ENCODE peak calls at places on chromosomes 4 and X, in nine cellular contexts. One of them, this sample, is unnamed.

GRCh38 chr4:25030283-25031076 is at the start of gene LGI2:
- DNase-seq in A172: no peak
- DNase-seq in skeletal muscle cell: no peak
- DNase-seq in COLO829: no peak
- DNase-seq in Karpas-422: no peak
- DNase-seq in endothelial cell of umbilical vein: no peak
- DNase-seq in AG08396: peak
- DNase-seq in NCI-H1092 treated with DMSO at 0.1 percent for 48 hours: peak
- DNase-seq in stimulated activated CD4-positive, alpha-beta T cell treated with anti-CD3 and anti-CD28 coated beads, Interleukin-1b, Interleukin-23, amount 100 ng/mL, for 24 hours: no peak
- DNase-seq in this sample: no peak

GRCh38 chrX:110172215-110172614 is 145.7 kb downstream of the AMMECR1 start:
- DNase-seq in endothelial cell of umbilical vein: no peak
- DNase-seq in Karpas-422: peak
- DNase-seq in A172: no peak
- DNase-seq in COLO829: no peak
- DNase-seq in skeletal muscle cell: no peak
- DNase-seq in NCI-H1092 treated with DMSO at 0.1 percent for 48 hours: no peak
- DNase-seq in AG08396: no peak
- DNase-seq in stimulated activated CD4-positive, alpha-beta T cell treated with anti-CD3 and anti-CD28 coated beads, Interleukin-1b, Interleukin-23, amount 100 ng/mL, for 24 hours: no peak
- DNase-seq in this sample: no peak

GRCh38 chrX:69027181-69028005 is 137.9 kb downstream of the PJA1 start:
- DNase-seq in Karpas-422: no peak
- DNase-seq in AG08396: peak
- DNase-seq in COLO829: no peak
- DNase-seq in endothelial cell of umbilical vein: peak
- DNase-seq in A172: peak
- DNase-seq in skeletal muscle cell: peak
- DNase-seq in stimulated activated CD4-positive, alpha-beta T cell treated with anti-CD3 and anti-CD28 coated beads, Interleukin-1b, Interleukin-23, amount 100 ng/mL, for 24 hours: no peak
- DNase-seq in NCI-H1092 treated with DMSO at 0.1 percent for 48 hours: no peak
- DNase-seq in this sample: peak

GRCh38 chr4:5893013-5893580 is at the start of gene CRMP1:
- DNase-seq in AG08396: peak
- DNase-seq in NCI-H1092 treated with DMSO at 0.1 percent for 48 hours: peak
- DNase-seq in endothelial cell of umbilical vein: no peak
- DNase-seq in A172: no peak
- DNase-seq in stimulated activated CD4-positive, alpha-beta T cell treated with anti-CD3 and anti-CD28 coated beads, Interleukin-1b, Interleukin-23, amount 100 ng/mL, for 24 hours: no peak
- DNase-seq in Karpas-422: no peak
- DNase-seq in skeletal muscle cell: no peak
- DNase-seq in COLO829: peak
- DNase-seq in this sample: no peak

GRCh38 chr4:128427832-128428366 is 140.3 kb upstream of the PGRMC2 start:
- DNase-seq in endothelial cell of umbilical vein: peak
- DNase-seq in NCI-H1092 treated with DMSO at 0.1 percent for 48 hours: peak
- DNase-seq in A172: peak
- DNase-seq in COLO829: peak
- DNase-seq in stimulated activated CD4-positive, alpha-beta T cell treated with anti-CD3 and anti-CD28 coated beads, Interleukin-1b, Interleukin-23, amount 100 ng/mL, for 24 hours: no peak
- DNase-seq in Karpas-422: peak
- DNase-seq in skeletal muscle cell: peak
- DNase-seq in AG08396: peak
- DNase-seq in this sample: peak

GRCh38 chr4:102780476-102781144 is 19.8 kb upstream of the MANBA start:
- DNase-seq in endothelial cell of umbilical vein: no peak
- DNase-seq in skeletal muscle cell: peak
- DNase-seq in stimulated activated CD4-positive, alpha-beta T cell treated with anti-CD3 and anti-CD28 coated beads, Interleukin-1b, Interleukin-23, amount 100 ng/mL, for 24 hours: no peak
- DNase-seq in Karpas-422: no peak
- DNase-seq in A172: peak
- DNase-seq in COLO829: no peak
- DNase-seq in NCI-H1092 treated with DMSO at 0.1 percent for 48 hours: no peak
- DNase-seq in AG08396: no peak
- DNase-seq in this sample: peak

GRCh38 chrX:146615807-146616206 is 193.8 kb upstream of the CXorf51B start:
- DNase-seq in COLO829: no peak
- DNase-seq in skeletal muscle cell: no peak
- DNase-seq in endothelial cell of umbilical vein: no peak
- DNase-seq in Karpas-422: no peak
- DNase-seq in stimulated activated CD4-positive, alpha-beta T cell treated with anti-CD3 and anti-CD28 coated beads, Interleukin-1b, Interleukin-23, amount 100 ng/mL, for 24 hours: no peak
- DNase-seq in NCI-H1092 treated with DMSO at 0.1 percent for 48 hours: no peak
- DNase-seq in A172: no peak
- DNase-seq in AG08396: no peak
- DNase-seq in this sample: no peak

GRCh38 chr4:84235131-84235530 is 264.0 kb downstream of the NKX6-1 start:
- DNase-seq in A172: no peak
- DNase-seq in stimulated activated CD4-positive, alpha-beta T cell treated with anti-CD3 and anti-CD28 coated beads, Interleukin-1b, Interleukin-23, amount 100 ng/mL, for 24 hours: no peak
- DNase-seq in Karpas-422: no peak
- DNase-seq in COLO829: no peak
- DNase-seq in AG08396: no peak
- DNase-seq in endothelial cell of umbilical vein: no peak
- DNase-seq in skeletal muscle cell: no peak
- DNase-seq in NCI-H1092 treated with DMSO at 0.1 percent for 48 hours: no peak
- DNase-seq in this sample: no peak

GRCh38 chrX:9440116-9440844 is 24.6 kb upstream of the TBL1X start:
- DNase-seq in Karpas-422: no peak
- DNase-seq in endothelial cell of umbilical vein: no peak
- DNase-seq in COLO829: no peak
- DNase-seq in skeletal muscle cell: no peak
- DNase-seq in AG08396: no peak
- DNase-seq in A172: no peak
- DNase-seq in stimulated activated CD4-positive, alpha-beta T cell treated with anti-CD3 and anti-CD28 coated beads, Interleukin-1b, Interleukin-23, amount 100 ng/mL, for 24 hours: no peak
- DNase-seq in NCI-H1092 treated with DMSO at 0.1 percent for 48 hours: no peak
- DNase-seq in this sample: no peak

GRCh38 chr4:111633663-111634266 is 511.5 kb upstream of the FAM241A start:
- DNase-seq in NCI-H1092 treated with DMSO at 0.1 percent for 48 hours: no peak
- DNase-seq in stimulated activated CD4-positive, alpha-beta T cell treated with anti-CD3 and anti-CD28 coated beads, Interleukin-1b, Interleukin-23, amount 100 ng/mL, for 24 hours: no peak
- DNase-seq in AG08396: no peak
- DNase-seq in Karpas-422: no peak
- DNase-seq in A172: no peak
- DNase-seq in endothelial cell of umbilical vein: no peak
- DNase-seq in COLO829: no peak
- DNase-seq in skeletal muscle cell: no peak
- DNase-seq in this sample: no peak

GRCh38 chrX:128020701-128021100 is 31.5 kb downstream of the ACTRT1 start:
- DNase-seq in Karpas-422: no peak
- DNase-seq in NCI-H1092 treated with DMSO at 0.1 percent for 48 hours: no peak
- DNase-seq in A172: no peak
- DNase-seq in stimulated activated CD4-positive, alpha-beta T cell treated with anti-CD3 and anti-CD28 coated beads, Interleukin-1b, Interleukin-23, amount 100 ng/mL, for 24 hours: no peak
- DNase-seq in endothelial cell of umbilical vein: peak
- DNase-seq in AG08396: no peak
- DNase-seq in COLO829: no peak
- DNase-seq in skeletal muscle cell: no peak
- DNase-seq in this sample: peak

This sample was measured in A549.